ENCODE peak calls at places on chromosomes 7 and 10, in eight cellular contexts. One of them, this sample, is unnamed.
A peak's percentile ranks its signal among the peaks of the same experiment; 100 is the strongest.

GRCh38 chr7:69871886-69872592 is 273.8 kb downstream of the AUTS2 start:
- DNase-seq in Peyer's patch: no peak
- DNase-seq in colonic mucosa: no peak
- DNase-seq in heart right ventricle: peak; percentile 15
- DNase-seq in fibroblast of mammary gland: no peak
- DNase-seq in breast epithelium: no peak
- DNase-seq in body of pancreas: no peak
- DNase-seq in astrocyte of the spinal cord: peak; percentile 6
- DNase-seq in this sample: no peak

GRCh38 chr10:72087969-72088878 is at the start of gene SPOCK2:
- DNase-seq in fibroblast of mammary gland: no peak
- DNase-seq in Peyer's patch: no peak
- DNase-seq in breast epithelium: no peak
- DNase-seq in astrocyte of the spinal cord: peak; percentile 9
- DNase-seq in colonic mucosa: no peak
- DNase-seq in heart right ventricle: no peak
- DNase-seq in body of pancreas: no peak
- DNase-seq in this sample: no peak

GRCh38 chr10:111128331-111129167 is 51.7 kb downstream of the ADRA2A start:
- DNase-seq in body of pancreas: peak; percentile 51
- DNase-seq in Peyer's patch: no peak
- DNase-seq in heart right ventricle: no peak
- DNase-seq in colonic mucosa: no peak
- DNase-seq in breast epithelium: no peak
- DNase-seq in astrocyte of the spinal cord: peak; percentile 55
- DNase-seq in fibroblast of mammary gland: peak; percentile 79
- DNase-seq in this sample: no peak

GRCh38 chr7:131145770-131146169 is 181.9 kb upstream of the MKLN1 start:
- DNase-seq in Peyer's patch: no peak
- DNase-seq in astrocyte of the spinal cord: no peak
- DNase-seq in heart right ventricle: no peak
- DNase-seq in colonic mucosa: no peak
- DNase-seq in fibroblast of mammary gland: no peak
- DNase-seq in breast epithelium: no peak
- DNase-seq in body of pancreas: no peak
- DNase-seq in this sample: no peak

GRCh38 chr10:108808228-108808627 is 1115.1 kb downstream of the XPNPEP1 start:
- DNase-seq in colonic mucosa: no peak
- DNase-seq in Peyer's patch: no peak
- DNase-seq in fibroblast of mammary gland: no peak
- DNase-seq in breast epithelium: no peak
- DNase-seq in astrocyte of the spinal cord: no peak
- DNase-seq in heart right ventricle: no peak
- DNase-seq in body of pancreas: no peak
- DNase-seq in this sample: no peak

GRCh38 chr7:34309116-34309515 is 348.9 kb upstream of the NPSR1 start:
- DNase-seq in astrocyte of the spinal cord: no peak
- DNase-seq in Peyer's patch: no peak
- DNase-seq in body of pancreas: no peak
- DNase-seq in heart right ventricle: no peak
- DNase-seq in breast epithelium: no peak
- DNase-seq in colonic mucosa: no peak
- DNase-seq in fibroblast of mammary gland: no peak
- DNase-seq in this sample: no peak

GRCh38 chr10:126058507-126058906 is 162.1 kb downstream of the FANK1 start:
- DNase-seq in colonic mucosa: no peak
- DNase-seq in body of pancreas: no peak
- DNase-seq in astrocyte of the spinal cord: peak; percentile 16
- DNase-seq in fibroblast of mammary gland: no peak
- DNase-seq in breast epithelium: no peak
- DNase-seq in heart right ventricle: no peak
- DNase-seq in Peyer's patch: no peak
- DNase-seq in this sample: no peak

GRCh38 chr10:75034131-75034512 is 77.3 kb upstream of the SAMD8 start:
- DNase-seq in astrocyte of the spinal cord: no peak
- DNase-seq in breast epithelium: no peak
- DNase-seq in fibroblast of mammary gland: peak; percentile 25
- DNase-seq in body of pancreas: no peak
- DNase-seq in colonic mucosa: no peak
- DNase-seq in heart right ventricle: no peak
- DNase-seq in Peyer's patch: no peak
- DNase-seq in this sample: no peak

GRCh38 chr10:73503037-73503436 is 7.2 kb upstream of the PPP3CB start:
- DNase-seq in fibroblast of mammary gland: no peak
- DNase-seq in colonic mucosa: no peak
- DNase-seq in breast epithelium: no peak
- DNase-seq in astrocyte of the spinal cord: no peak
- DNase-seq in heart right ventricle: no peak
- DNase-seq in body of pancreas: no peak
- DNase-seq in Peyer's patch: no peak
- DNase-seq in this sample: no peak

GRCh38 chr7:8724080-8724718 is 290.8 kb downstream of the NXPH1 start:
- DNase-seq in body of pancreas: peak; percentile 46
- DNase-seq in colonic mucosa: peak; percentile 42
- DNase-seq in astrocyte of the spinal cord: no peak
- DNase-seq in Peyer's patch: no peak
- DNase-seq in fibroblast of mammary gland: no peak
- DNase-seq in heart right ventricle: no peak
- DNase-seq in breast epithelium: no peak
- DNase-seq in this sample: no peak

GRCh38 chr10:21257919-21258318 is 267.6 kb downstream of the SKIDA1 start:
- DNase-seq in heart right ventricle: no peak
- DNase-seq in astrocyte of the spinal cord: no peak
- DNase-seq in fibroblast of mammary gland: peak; percentile 73
- DNase-seq in breast epithelium: no peak
- DNase-seq in colonic mucosa: no peak
- DNase-seq in body of pancreas: no peak
- DNase-seq in Peyer's patch: no peak
- DNase-seq in this sample: no peak

GRCh38 chr7:7495171-7495570 is 40.5 kb downstream of the COL28A1 start:
- DNase-seq in breast epithelium: no peak
- DNase-seq in body of pancreas: no peak
- DNase-seq in colonic mucosa: no peak
- DNase-seq in fibroblast of mammary gland: no peak
- DNase-seq in heart right ventricle: no peak
- DNase-seq in Peyer's patch: no peak
- DNase-seq in astrocyte of the spinal cord: no peak
- DNase-seq in this sample: no peak

GRCh38 chr7:23372671-23373070 is 73.5 kb downstream of the MALSU1 start:
- DNase-seq in colonic mucosa: no peak
- DNase-seq in body of pancreas: no peak
- DNase-seq in breast epithelium: no peak
- DNase-seq in fibroblast of mammary gland: no peak
- DNase-seq in heart right ventricle: no peak
- DNase-seq in astrocyte of the spinal cord: no peak
- DNase-seq in Peyer's patch: no peak
- DNase-seq in this sample: no peak

GRCh38 chr10:5582736-5583135 is 58.0 kb downstream of the CALML3 start:
- DNase-seq in body of pancreas: no peak
- DNase-seq in heart right ventricle: no peak
- DNase-seq in fibroblast of mammary gland: no peak
- DNase-seq in astrocyte of the spinal cord: no peak
- DNase-seq in breast epithelium: no peak
- DNase-seq in Peyer's patch: no peak
- DNase-seq in colonic mucosa: no peak
- DNase-seq in this sample: no peak

GRCh38 chr10:78319371-78319770 is 285.7 kb downstream of the RPS24 start:
- DNase-seq in heart right ventricle: no peak
- DNase-seq in fibroblast of mammary gland: no peak
- DNase-seq in Peyer's patch: no peak
- DNase-seq in colonic mucosa: no peak
- DNase-seq in body of pancreas: no peak
- DNase-seq in breast epithelium: no peak
- DNase-seq in astrocyte of the spinal cord: no peak
- DNase-seq in this sample: peak; percentile 40

GRCh38 chr7:151520419-151521229 is 929 bp upstream of the RHEB start:
- DNase-seq in breast epithelium: peak; percentile 66
- DNase-seq in body of pancreas: peak; percentile 71
- DNase-seq in colonic mucosa: peak; percentile 50
- DNase-seq in astrocyte of the spinal cord: peak; percentile 16
- DNase-seq in fibroblast of mammary gland: no peak
- DNase-seq in Peyer's patch: peak; percentile 75
- DNase-seq in heart right ventricle: peak; percentile 70
- DNase-seq in this sample: peak; percentile 84

GRCh38 chr7:46651561-46652088 is 730.6 kb upstream of the IGFBP3 start:
- DNase-seq in body of pancreas: no peak
- DNase-seq in fibroblast of mammary gland: no peak
- DNase-seq in astrocyte of the spinal cord: no peak
- DNase-seq in colonic mucosa: peak; percentile 35
- DNase-seq in breast epithelium: no peak
- DNase-seq in heart right ventricle: no peak
- DNase-seq in Peyer's patch: peak; percentile 76
- DNase-seq in this sample: no peak

GRCh38 chr10:69093933-69094332 is 6.0 kb downstream of the SRGN start:
- DNase-seq in fibroblast of mammary gland: peak; percentile 49
- DNase-seq in body of pancreas: no peak
- DNase-seq in heart right ventricle: no peak
- DNase-seq in Peyer's patch: no peak
- DNase-seq in breast epithelium: no peak
- DNase-seq in colonic mucosa: no peak
- DNase-seq in astrocyte of the spinal cord: no peak
- DNase-seq in this sample: no peak

DNA sequence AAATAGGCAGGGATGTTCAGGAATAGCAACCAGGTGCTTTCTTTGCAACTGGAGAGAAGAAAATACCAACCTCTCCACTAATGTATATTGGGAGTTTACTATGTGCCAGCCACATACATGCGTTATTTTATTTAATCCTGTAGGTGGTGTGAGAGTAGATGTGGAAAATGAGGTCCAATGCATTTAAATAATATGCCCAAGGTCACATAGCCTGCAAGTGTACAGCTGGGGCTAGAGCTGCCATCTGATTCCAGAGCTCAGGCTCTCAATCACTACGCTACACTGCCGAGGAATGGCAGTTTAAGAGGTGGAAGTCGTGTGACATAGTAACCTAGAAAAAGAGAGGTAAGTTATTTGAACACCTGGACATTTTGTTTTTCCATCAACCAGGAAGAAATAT is 277.0 kb downstream of the EXOC4 start:
- DNase-seq in fibroblast of mammary gland: no peak
- DNase-seq in body of pancreas: no peak
- DNase-seq in colonic mucosa: no peak
- DNase-seq in Peyer's patch: no peak
- DNase-seq in astrocyte of the spinal cord: no peak
- DNase-seq in breast epithelium: no peak
- DNase-seq in heart right ventricle: no peak
- DNase-seq in this sample: no peak
- TF ChIP-seq CTCF in fibroblast of mammary gland: no peak
- TF ChIP-seq CTCF in body of pancreas: no peak
- TF ChIP-seq CTCF in colonic mucosa: no peak
- TF ChIP-seq CTCF in Peyer's patch: no peak
- TF ChIP-seq CTCF in astrocyte of the spinal cord: no peak
- TF ChIP-seq CTCF in breast epithelium: no peak
- TF ChIP-seq CTCF in heart right ventricle: no peak
- TF ChIP-seq CTCF in this sample: no peak

DNA sequence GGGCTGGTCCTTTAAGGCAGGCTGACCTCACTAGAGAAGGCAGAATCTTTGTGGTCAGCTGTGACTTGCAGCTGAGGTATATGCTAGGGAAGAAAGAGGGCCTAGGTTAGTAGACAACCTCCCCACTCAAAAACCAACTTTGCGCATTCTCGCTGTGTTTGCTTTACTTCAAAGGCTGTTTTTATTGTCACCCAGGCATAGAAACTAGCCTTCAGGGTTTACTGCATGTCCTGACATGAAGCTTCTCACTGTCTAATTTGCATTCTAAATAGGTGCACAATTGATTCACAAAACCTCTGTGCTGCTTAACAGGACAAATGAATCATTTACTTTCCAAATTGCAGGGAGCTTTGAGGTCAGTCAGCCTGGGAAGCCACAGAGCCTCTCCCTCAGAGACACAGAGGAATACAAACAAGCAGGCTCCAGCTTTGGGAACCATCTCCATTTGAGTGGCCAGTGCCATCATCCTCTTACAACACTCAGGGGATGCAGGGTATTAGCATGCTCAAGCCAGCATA is 596.5 kb upstream of the GHITM start:
- DNase-seq in body of pancreas: no peak
- DNase-seq in fibroblast of mammary gland: no peak
- DNase-seq in astrocyte of the spinal cord: peak; percentile 43
- DNase-seq in colonic mucosa: no peak
- DNase-seq in heart right ventricle: no peak
- DNase-seq in Peyer's patch: no peak
- DNase-seq in breast epithelium: no peak
- DNase-seq in this sample: no peak
- TF ChIP-seq CTCF in body of pancreas: no peak
- TF ChIP-seq CTCF in fibroblast of mammary gland: no peak
- TF ChIP-seq CTCF in astrocyte of the spinal cord: no peak
- TF ChIP-seq CTCF in colonic mucosa: no peak
- TF ChIP-seq CTCF in heart right ventricle: no peak
- TF ChIP-seq CTCF in Peyer's patch: no peak
- TF ChIP-seq CTCF in breast epithelium: no peak
- TF ChIP-seq CTCF in this sample: no peak

GRCh38 chr7:141752634-141753033 is 11.3 kb upstream of the TAS2R3 start:
- DNase-seq in body of pancreas: no peak
- DNase-seq in astrocyte of the spinal cord: no peak
- DNase-seq in colonic mucosa: no peak
- DNase-seq in fibroblast of mammary gland: peak; percentile 10
- DNase-seq in Peyer's patch: no peak
- DNase-seq in heart right ventricle: no peak
- DNase-seq in breast epithelium: no peak
- DNase-seq in this sample: no peak
- TF ChIP-seq CTCF in body of pancreas: no peak
- TF ChIP-seq CTCF in astrocyte of the spinal cord: peak; percentile 29
- TF ChIP-seq CTCF in colonic mucosa: no peak
- TF ChIP-seq CTCF in fibroblast of mammary gland: peak; percentile 29
- TF ChIP-seq CTCF in Peyer's patch: no peak
- TF ChIP-seq CTCF in heart right ventricle: no peak
- TF ChIP-seq CTCF in breast epithelium: no peak
- TF ChIP-seq CTCF in this sample: no peak

GRCh38 chr7:123918309-123918708 is 6.7 kb upstream of the SPAM1 start:
- DNase-seq in Peyer's patch: no peak
- DNase-seq in breast epithelium: no peak
- DNase-seq in colonic mucosa: no peak
- DNase-seq in fibroblast of mammary gland: no peak
- DNase-seq in astrocyte of the spinal cord: no peak
- DNase-seq in body of pancreas: no peak
- DNase-seq in heart right ventricle: no peak
- DNase-seq in this sample: no peak

GRCh38 chr7:123917878-123918277 is 7.2 kb upstream of the SPAM1 start:
- DNase-seq in Peyer's patch: no peak
- DNase-seq in fibroblast of mammary gland: no peak
- DNase-seq in heart right ventricle: no peak
- DNase-seq in body of pancreas: no peak
- DNase-seq in breast epithelium: no peak
- DNase-seq in colonic mucosa: no peak
- DNase-seq in astrocyte of the spinal cord: no peak
- DNase-seq in this sample: no peak

GRCh38 chr7:123916240-123916724 is 8.8 kb upstream of the SPAM1 start:
- DNase-seq in astrocyte of the spinal cord: peak; percentile 12
- DNase-seq in Peyer's patch: no peak
- DNase-seq in colonic mucosa: peak; percentile 53
- DNase-seq in fibroblast of mammary gland: peak; percentile 7
- DNase-seq in heart right ventricle: no peak
- DNase-seq in breast epithelium: no peak
- DNase-seq in body of pancreas: no peak
- DNase-seq in this sample: no peak
- TF ChIP-seq CTCF in astrocyte of the spinal cord: peak; percentile 39
- TF ChIP-seq CTCF in Peyer's patch: peak; percentile 45
- TF ChIP-seq CTCF in colonic mucosa: peak; percentile 23
- TF ChIP-seq CTCF in fibroblast of mammary gland: peak; percentile 11
- TF ChIP-seq CTCF in heart right ventricle: peak; percentile 31
- TF ChIP-seq CTCF in breast epithelium: no peak
- TF ChIP-seq CTCF in body of pancreas: peak; percentile 31
- TF ChIP-seq CTCF in this sample: no peak

GRCh38 chr10:123687758-123688157 is 21.6 kb downstream of the GPR26 start:
- DNase-seq in fibroblast of mammary gland: no peak
- DNase-seq in breast epithelium: no peak
- DNase-seq in astrocyte of the spinal cord: no peak
- DNase-seq in heart right ventricle: no peak
- DNase-seq in body of pancreas: no peak
- DNase-seq in colonic mucosa: no peak
- DNase-seq in Peyer's patch: peak; percentile 40
- DNase-seq in this sample: no peak
- TF ChIP-seq CTCF in fibroblast of mammary gland: no peak
- TF ChIP-seq CTCF in breast epithelium: no peak
- TF ChIP-seq CTCF in astrocyte of the spinal cord: no peak
- TF ChIP-seq CTCF in heart right ventricle: no peak
- TF ChIP-seq CTCF in body of pancreas: no peak
- TF ChIP-seq CTCF in colonic mucosa: no peak
- TF ChIP-seq CTCF in Peyer's patch: no peak
- TF ChIP-seq CTCF in this sample: no peak

This sample was measured in coronary artery.